ENCODE peak calls at places on chromosomes 5 and 9, in ten cellular contexts. X is GM12878; W is naive B cell; P is left cardiac atrium; J is sciatic nerve; E is gastrocnemius medialis; N is activated CD4-positive, alpha-beta T cell treated with anti-CD3 and anti-CD28 coated beads for 36 hours; T is GM23338; M is activated T-helper 17 cell treated with anti-CD3 and anti-CD28 coated beads, Interleukin-2, amount 50 U/mL, for 72 hours; Y is heart left ventricle. Z is an unnamed sample.

GRCh38 chr5:72604111-72604792 is 97.0 kb upstream of the ZNF366 start:
- ATAC-seq in Y (peak), J (no peak), X (no peak), E (peak), N (no peak), W (no peak), M (no peak), T (no peak), P (no peak), Z (peak)

GRCh38 chr9:15707000-15707399 is 154.2 kb downstream of the CCDC171 start:
- ATAC-seq in N (no peak), W (no peak), E (no peak), T (no peak), Y (no peak), M (no peak), J (no peak), X (no peak), P (no peak), Z (no peak)

GRCh38 chr9:126647585-126648110 is 33.9 kb downstream of the LMX1B start:
- ATAC-seq in W (no peak), T (no peak), J (peak), P (no peak), N (no peak), X (no peak), Y (no peak), E (no peak), M (no peak), Z (no peak)

GRCh38 chr9:128081052-128081451 is 13.0 kb downstream of the SLC25A25 start:
- ATAC-seq in P (peak), N (no peak), X (peak), T (peak), E (no peak), J (peak), M (peak), Y (peak), W (no peak), Z (no peak)

GRCh38 chr5:172150514-172151425 is 37.3 kb downstream of the STK10 start:
- ATAC-seq in N (peak), J (peak), P (peak), X (peak), T (no peak), W (peak), M (peak), Y (peak), E (peak), Z (peak)

GRCh38 chr9:136002886-136003285 is 41.7 kb upstream of the UBAC1 start:
- ATAC-seq in Y (peak), J (peak), M (no peak), N (no peak), P (peak), T (no peak), E (peak), X (no peak), W (no peak), Z (no peak)

GRCh38 chr5:61182449-61182848 is 20.2 kb upstream of the SMIM15 start:
- ATAC-seq in Y (no peak), J (no peak), M (no peak), T (no peak), P (no peak), W (no peak), N (no peak), E (no peak), X (no peak), Z (no peak)

GRCh38 chr9:91698266-91698665 is 251.8 kb downstream of the ROR2 start:
- ATAC-seq in Y (no peak), J (no peak), X (no peak), E (no peak), M (peak), W (no peak), T (no peak), N (peak), P (no peak), Z (no peak)

GRCh38 chr9:65403721-65404120 is 118.7 kb upstream of the FOXD4L5 start:
- ATAC-seq in J (peak), M (no peak), P (no peak), X (no peak), W (no peak), T (no peak), E (no peak), Y (no peak), N (no peak), Z (peak)

GRCh38 chr9:109253637-109254284 is 67.1 kb downstream of the EPB41L4B start:
- ATAC-seq in M (peak), J (peak), E (peak), W (no peak), P (peak), N (no peak), X (no peak), T (no peak), Y (peak), Z (peak)

GRCh38 chr9:35350827-35351549 is 138.9 kb upstream of the RUSC2 start:
- ATAC-seq in N (no peak), J (peak), X (no peak), M (no peak), T (no peak), P (peak), Y (peak), W (no peak), E (no peak), Z (no peak)

GRCh38 chr5:83277953-83278352 is 193.6 kb upstream of the VCAN start:
- ATAC-seq in T (no peak), X (peak), Y (no peak), P (no peak), M (no peak), N (no peak), W (no peak), J (no peak), E (no peak), Z (no peak)

GRCh38 chr9:33159058-33159759 is 7.9 kb downstream of the B4GALT1 start:
- ATAC-seq in Y (peak), J (peak), P (peak), M (peak), X (peak), N (peak), E (peak), W (peak), T (peak), Z (peak)

GRCh38 chr5:147169399-147169798 is 65.4 kb upstream of the STK32A start:
- ATAC-seq in Y (no peak), E (no peak), P (peak), M (peak), W (no peak), X (peak), T (no peak), J (peak), N (no peak), Z (no peak)

GRCh38 chr5:77306531-77306930 is 96.1 kb downstream of the PDE8B start:
- ATAC-seq in E (no peak), J (no peak), Y (no peak), N (no peak), T (no peak), P (no peak), W (no peak), M (no peak), X (no peak), Z (no peak)

GRCh38 chr5:53350991-53351770 is 129.2 kb upstream of the FST start:
- ATAC-seq in E (no peak), W (no peak), P (no peak), Y (no peak), T (no peak), N (no peak), M (no peak), X (no peak), J (no peak), Z (peak)

GRCh38 chr5:71925608-71926091 is 181.6 kb upstream of the MAP1B start:
- ATAC-seq in T (no peak), E (no peak), Y (peak), J (peak), X (no peak), M (no peak), P (peak), N (no peak), W (no peak), Z (no peak)

Z was measured in esophagus mucosa.